ENCODE peak calls at places on chromosome 10, in eight cellular contexts. L is omental fat pad; W is left ventricle myocardium superior; V is left lung; M is activated naive CD4-positive, alpha-beta T cell treated with anti-CD3 and anti-CD28 coated beads, Interleukin-2, amount 50 U/mL, for 72 hours; F is CD4-positive, alpha-beta T cell; X is activated T-helper 17 cell treated with anti-CD3 and anti-CD28 coated beads, Interleukin-2, amount 50 U/mL, for 72 hours; O is PC-3. Y is an unnamed sample.

GRCh38 chr10:96768136-96768535 is 47.8 kb upstream of the PIK3AP1 start:
- ATAC-seq in W (no peak), O (no peak), L (no peak), F (no peak), M (no peak), V (no peak), X (no peak), Y (no peak)

GRCh38 chr10:3871424-3871996 is 86.5 kb upstream of the KLF6 start:
- ATAC-seq in L (no peak), W (no peak), V (no peak), M (no peak), X (no peak), F (no peak), O (no peak), Y (no peak)

GRCh38 chr10:72470670-72471069 is 116.0 kb upstream of the DNAJB12 start:
- ATAC-seq in W (no peak), O (no peak), X (no peak), F (no peak), V (peak; percentile 44), M (no peak), L (no peak), Y (no peak)

GRCh38 chr10:132392184-132392800 is 4.7 kb upstream of the PWWP2B start:
- ATAC-seq in V (no peak), F (no peak), O (no peak), L (no peak), W (no peak), M (no peak), X (no peak), Y (no peak)

GRCh38 chr10:119680668-119681070 is 29.5 kb downstream of the BAG3 start:
- ATAC-seq in M (no peak), F (no peak), V (no peak), W (peak; percentile 76), L (no peak), X (peak; percentile 29), O (peak; percentile 60), Y (no peak)

GRCh38 chr10:6473430-6473829 is 106.6 kb downstream of the PRKCQ start:
- ATAC-seq in M (peak; percentile 84), L (no peak), V (no peak), W (no peak), F (peak; percentile 87), O (no peak), X (peak; percentile 89), Y (no peak)

GRCh38 chr10:130554701-130555410 is 418.7 kb downstream of the GLRX3 start:
- ATAC-seq in W (no peak), V (no peak), M (no peak), X (no peak), L (no peak), O (no peak), F (no peak), Y (no peak)

GRCh38 chr10:71040326-71040725 is 152.0 kb upstream of the PCBD1 start:
- ATAC-seq in L (no peak), X (no peak), V (no peak), M (no peak), O (peak; percentile 50), F (no peak), W (no peak), Y (no peak)

GRCh38 chr10:131874991-131875451 is 25.8 kb upstream of the PPP2R2D start:
- ATAC-seq in O (peak; percentile 74), W (peak; percentile 85), L (peak; percentile 72), V (peak; percentile 93), F (peak; percentile 51), X (peak; percentile 26), M (peak; percentile 57), Y (peak; percentile 52)

Y was measured in stimulated activated memory B cell treated with anti-CD40 and anti-IgM and Interleukin-4, amounts not matched to agents 10 μg/mL and 1 μg/mL and 100 μg/mL, for 72 hours.